ENCODE peak calls at places on chromosomes 16 and 17, in six cellular contexts. Y, C, D, Z, L and B are unnamed samples.

GRCh38 chr17:520447-521167 is 168.0 kb upstream of the RPH3AL start:
- DNase-seq in Y (no peak), C (no peak), D (no peak), Z (no peak), L (no peak), B (no peak)

GRCh38 chr17:49198206-49198605 is 12.2 kb downstream of the GNGT2 start:
- DNase-seq in Y (no peak), C (no peak), D (no peak), Z (no peak), L (no peak), B (no peak)

GRCh38 chr17:1153795-1154546 is 25.8 kb downstream of the ABR start:
- DNase-seq in Y (no peak), C (peak; percentile 62), D (peak; percentile 86), Z (peak; percentile 87), L (peak; percentile 73), B (no peak)

GRCh38 chr16:4703906-4704305 is 10.5 kb downstream of the NUDT16L1 start:
- DNase-seq in Y (no peak), C (no peak), D (no peak), Z (no peak), L (no peak), B (no peak)

GRCh38 chr16:3431779-3432219 is 11.5 kb downstream of the ZNF597 start:
- DNase-seq in Y (no peak), C (no peak), D (no peak), Z (peak; percentile 62), L (no peak), B (no peak)

GRCh38 chr17:11554542-11554941 is 43.7 kb upstream of the DNAH9 start:
- DNase-seq in Y (no peak), C (no peak), D (no peak), Z (no peak), L (no peak), B (no peak)

GRCh38 chr16:66677179-66677578 is 19.4 kb downstream of the CMTM4 start:
- DNase-seq in Y (no peak), C (no peak), D (no peak), Z (no peak), L (no peak), B (no peak)

GRCh38 chr17:8857919-8858318 is 9.6 kb downstream of the PIK3R6 start:
- DNase-seq in Y (no peak), C (peak; percentile 32), D (peak; percentile 31), Z (peak; percentile 87), L (no peak), B (no peak)

GRCh38 chr16:2475413-2476344 is 752 bp downstream of the TBC1D24 start:
- DNase-seq in Y (no peak), C (no peak), D (peak; percentile 76), Z (no peak), L (peak; percentile 44), B (no peak)

GRCh38 chr16:8937803-8938202 is 25.9 kb downstream of the USP7 start:
- DNase-seq in Y (no peak), C (no peak), D (no peak), Z (no peak), L (no peak), B (no peak)

GRCh38 chr17:79622776-79623175 is 11.9 kb upstream of the RBFOX3 start:
- DNase-seq in Y (peak; percentile 15), C (no peak), D (peak; percentile 29), Z (no peak), L (no peak), B (no peak)

GRCh38 chr16:239948-240277 is 5.3 kb downstream of the FAM234A start:
- DNase-seq in Y (no peak), C (no peak), D (no peak), Z (peak; percentile 34), L (no peak), B (no peak)

GRCh38 chr16:84098939-84099338 is 17.8 kb downstream of the MBTPS1 start:
- DNase-seq in Y (no peak), C (no peak), D (no peak), Z (no peak), L (no peak), B (no peak)

GRCh38 chr16:4090476-4090875 is 25.8 kb downstream of the ADCY9 start:
- DNase-seq in Y (no peak), C (no peak), D (no peak), Z (no peak), L (no peak), B (no peak)

GRCh38 chr17:55295411-55296170 is 30.8 kb downstream of the HLF start:
- DNase-seq in Y (peak; percentile 66), C (no peak), D (peak; percentile 93), Z (peak; percentile 37), L (peak; percentile 13), B (peak; percentile 9)

GRCh38 chr17:67696853-67697505 is 20.8 kb upstream of the NOL11 start:
- DNase-seq in Y (no peak), C (peak; percentile 27), D (no peak), Z (no peak), L (no peak), B (no peak)

GRCh38 chr17:28717578-28718316 is at the start of gene RAB34:
- DNase-seq in Y (no peak), C (no peak), D (peak; percentile 99), Z (peak; percentile 88), L (no peak), B (no peak)

GRCh38 chr16:76123966-76124365 is 153.2 kb upstream of the CNTNAP4 start:
- DNase-seq in Y (no peak), C (no peak), D (no peak), Z (no peak), L (no peak), B (no peak)

GRCh38 chr17:66533572-66533971 is 231.2 kb downstream of the PRKCA start:
- DNase-seq in Y (no peak), C (no peak), D (peak; percentile 84), Z (no peak), L (no peak), B (no peak)

GRCh38 chr17:14068542-14069250 is 608 bp upstream of the COX10 start:
- DNase-seq in Y (no peak), C (no peak), D (no peak), Z (no peak), L (no peak), B (no peak)

GRCh38 chr16:75024591-75024990 is 25.8 kb downstream of the ZNRF1 start:
- DNase-seq in Y (no peak), C (no peak), D (no peak), Z (no peak), L (no peak), B (no peak)

GRCh38 chr17:31078290-31078689 is 16.5 kb upstream of the NF1 start:
- DNase-seq in Y (no peak), C (no peak), D (no peak), Z (no peak), L (no peak), B (no peak)

GRCh38 chr16:56658476-56658875 is 717 bp downstream of the MT1F start:
- DNase-seq in Y (no peak), C (no peak), D (peak; percentile 55), Z (no peak), L (no peak), B (no peak)

GRCh38 chr16:89905511-89906140 is 13.0 kb upstream of the MC1R start:
- DNase-seq in Y (no peak), C (no peak), D (no peak), Z (no peak), L (no peak), B (no peak)

GRCh38 chr16:55571191-55571897 is 4.9 kb downstream of the CAPNS2 start:
- DNase-seq in Y (no peak), C (no peak), D (no peak), Z (no peak), L (no peak), B (no peak)

GRCh38 chr17:41777579-41778188 is 8.8 kb downstream of the JUP start:
- DNase-seq in Y (peak; percentile 63), C (peak; percentile 48), D (no peak), Z (peak; percentile 79), L (peak; percentile 84), B (peak; percentile 82)

GRCh38 chr16:77789646-77790370 is 1.4 kb downstream of the VAT1L start:
- DNase-seq in Y (no peak), C (no peak), D (peak; percentile 57), Z (no peak), L (no peak), B (no peak)